ENCODE peak calls at places on chromosomes 12 and 14, in eight cellular contexts. One of them, this sample, is unnamed. For H3K36me3, the result is how much of the 10 kb centered on the place peaks cover.

GRCh38 chr14:99524804-99525698 is 43.8 kb downstream of the CCNK start:
- DNase-seq in psoas muscle: peak
- DNase-seq in heart right ventricle: no peak
- DNase-seq in stomach: peak
- DNase-seq in Panc1: no peak
- DNase-seq in naive thymus-derived CD4-positive, alpha-beta T cell: peak
- DNase-seq in CD8-positive, alpha-beta T cell: peak
- DNase-seq in uterus: no peak
- DNase-seq in this sample: no peak

GRCh38 chr12:21001778-21002177 is 129.2 kb upstream of the SLCO1B1 start:
- DNase-seq in psoas muscle: no peak
- DNase-seq in heart right ventricle: no peak
- DNase-seq in stomach: no peak
- DNase-seq in Panc1: no peak
- DNase-seq in naive thymus-derived CD4-positive, alpha-beta T cell: no peak
- DNase-seq in CD8-positive, alpha-beta T cell: no peak
- DNase-seq in uterus: no peak
- DNase-seq in this sample: no peak

GRCh38 chr12:15322164-15323054 is at the start of gene PTPRO:
- DNase-seq in psoas muscle: peak
- DNase-seq in heart right ventricle: no peak
- DNase-seq in stomach: no peak
- DNase-seq in Panc1: no peak
- DNase-seq in naive thymus-derived CD4-positive, alpha-beta T cell: no peak
- DNase-seq in CD8-positive, alpha-beta T cell: no peak
- DNase-seq in uterus: peak
- DNase-seq in this sample: no peak

GRCh38 chr12:109951751-109952150 is 44.4 kb downstream of the GIT2 start:
- DNase-seq in psoas muscle: peak
- DNase-seq in heart right ventricle: peak
- DNase-seq in stomach: no peak
- DNase-seq in Panc1: no peak
- DNase-seq in naive thymus-derived CD4-positive, alpha-beta T cell: no peak
- DNase-seq in CD8-positive, alpha-beta T cell: no peak
- DNase-seq in uterus: peak
- DNase-seq in this sample: no peak

GRCh38 chr12:106704081-106704480 is 70.4 kb upstream of the RIC8B start:
- DNase-seq in psoas muscle: no peak
- DNase-seq in heart right ventricle: no peak
- DNase-seq in stomach: no peak
- DNase-seq in Panc1: no peak
- DNase-seq in naive thymus-derived CD4-positive, alpha-beta T cell: no peak
- DNase-seq in CD8-positive, alpha-beta T cell: no peak
- DNase-seq in uterus: no peak
- DNase-seq in this sample: no peak

GRCh38 chr14:78982551-78982950 is 812.4 kb downstream of the NRXN3 start:
- DNase-seq in psoas muscle: no peak
- DNase-seq in heart right ventricle: no peak
- DNase-seq in stomach: no peak
- DNase-seq in Panc1: no peak
- DNase-seq in naive thymus-derived CD4-positive, alpha-beta T cell: no peak
- DNase-seq in CD8-positive, alpha-beta T cell: no peak
- DNase-seq in uterus: no peak
- DNase-seq in this sample: no peak

GRCh38 chr14:28303248-28303647 is 463.3 kb upstream of the FOXG1 start:
- DNase-seq in psoas muscle: no peak
- DNase-seq in heart right ventricle: no peak
- DNase-seq in stomach: no peak
- DNase-seq in Panc1: no peak
- DNase-seq in naive thymus-derived CD4-positive, alpha-beta T cell: no peak
- DNase-seq in CD8-positive, alpha-beta T cell: no peak
- DNase-seq in uterus: no peak
- DNase-seq in this sample: no peak

GRCh38 chr12:2374092-2374740 is 321.4 kb downstream of the CACNA1C start:
- DNase-seq in psoas muscle: no peak
- DNase-seq in heart right ventricle: no peak
- DNase-seq in stomach: no peak
- DNase-seq in Panc1: no peak
- DNase-seq in naive thymus-derived CD4-positive, alpha-beta T cell: no peak
- DNase-seq in CD8-positive, alpha-beta T cell: no peak
- DNase-seq in uterus: no peak
- DNase-seq in this sample: no peak

GRCh38 chr12:113261847-113262470 is 40.7 kb downstream of the TPCN1 start:
- DNase-seq in psoas muscle: peak
- DNase-seq in heart right ventricle: no peak
- DNase-seq in stomach: no peak
- DNase-seq in Panc1: no peak
- DNase-seq in naive thymus-derived CD4-positive, alpha-beta T cell: peak
- DNase-seq in CD8-positive, alpha-beta T cell: no peak
- DNase-seq in uterus: no peak
- DNase-seq in this sample: no peak

GRCh38 chr14:22887260-22887989 is 4.4 kb downstream of the REM2 start:
- DNase-seq in psoas muscle: no peak
- DNase-seq in heart right ventricle: no peak
- DNase-seq in stomach: peak
- DNase-seq in Panc1: peak
- DNase-seq in naive thymus-derived CD4-positive, alpha-beta T cell: peak
- DNase-seq in CD8-positive, alpha-beta T cell: no peak
- DNase-seq in uterus: peak
- DNase-seq in this sample: peak

GRCh38 chr12:101720118-101720517 is 19.1 kb downstream of the SYCP3 start:
- DNase-seq in psoas muscle: no peak
- DNase-seq in heart right ventricle: no peak
- DNase-seq in stomach: no peak
- DNase-seq in Panc1: no peak
- DNase-seq in naive thymus-derived CD4-positive, alpha-beta T cell: no peak
- DNase-seq in CD8-positive, alpha-beta T cell: no peak
- DNase-seq in uterus: no peak
- DNase-seq in this sample: no peak

GRCh38 chr14:51236314-51236713 is 3.7 kb upstream of the TMX1 start:
- DNase-seq in psoas muscle: no peak
- DNase-seq in heart right ventricle: no peak
- DNase-seq in stomach: no peak
- DNase-seq in Panc1: no peak
- DNase-seq in naive thymus-derived CD4-positive, alpha-beta T cell: no peak
- DNase-seq in CD8-positive, alpha-beta T cell: no peak
- DNase-seq in uterus: no peak
- DNase-seq in this sample: no peak

GRCh38 chr12:80299976-80300375 is 144.1 kb upstream of the PTPRQ start:
- DNase-seq in psoas muscle: no peak
- DNase-seq in heart right ventricle: no peak
- DNase-seq in stomach: no peak
- DNase-seq in Panc1: no peak
- DNase-seq in naive thymus-derived CD4-positive, alpha-beta T cell: no peak
- DNase-seq in CD8-positive, alpha-beta T cell: no peak
- DNase-seq in uterus: no peak
- DNase-seq in this sample: no peak

GRCh38 chr14:93832665-93833064 is 44.4 kb upstream of the PRIMA1 start:
- DNase-seq in psoas muscle: no peak
- DNase-seq in heart right ventricle: peak
- DNase-seq in stomach: peak
- DNase-seq in Panc1: no peak
- DNase-seq in naive thymus-derived CD4-positive, alpha-beta T cell: no peak
- DNase-seq in CD8-positive, alpha-beta T cell: no peak
- DNase-seq in uterus: peak
- DNase-seq in this sample: no peak

GRCh38 chr12:81329088-81329487 is 251.2 kb downstream of the ACSS3 start:
- DNase-seq in psoas muscle: no peak
- DNase-seq in heart right ventricle: no peak
- DNase-seq in stomach: no peak
- DNase-seq in Panc1: no peak
- DNase-seq in naive thymus-derived CD4-positive, alpha-beta T cell: no peak
- DNase-seq in CD8-positive, alpha-beta T cell: no peak
- DNase-seq in uterus: no peak
- DNase-seq in this sample: no peak

GRCh38 chr12:65731771-65732170 is 92.5 kb upstream of the HMGA2 start:
- DNase-seq in psoas muscle: no peak
- DNase-seq in heart right ventricle: no peak
- DNase-seq in stomach: no peak
- DNase-seq in Panc1: no peak
- DNase-seq in naive thymus-derived CD4-positive, alpha-beta T cell: no peak
- DNase-seq in CD8-positive, alpha-beta T cell: no peak
- DNase-seq in uterus: no peak
- DNase-seq in this sample: no peak

GRCh38 chr14:51442513-51443175 is 202.6 kb downstream of the TMX1 start:
- DNase-seq in psoas muscle: no peak
- DNase-seq in heart right ventricle: no peak
- DNase-seq in stomach: no peak
- DNase-seq in Panc1: peak
- DNase-seq in naive thymus-derived CD4-positive, alpha-beta T cell: no peak
- DNase-seq in CD8-positive, alpha-beta T cell: no peak
- DNase-seq in uterus: peak
- DNase-seq in this sample: no peak

GRCh38 chr12:79296871-79297270 is 393.9 kb downstream of the PAWR start:
- DNase-seq in psoas muscle: no peak
- DNase-seq in heart right ventricle: no peak
- DNase-seq in stomach: no peak
- DNase-seq in Panc1: no peak
- DNase-seq in naive thymus-derived CD4-positive, alpha-beta T cell: no peak
- DNase-seq in CD8-positive, alpha-beta T cell: no peak
- DNase-seq in uterus: no peak
- DNase-seq in this sample: no peak

GRCh38 chr12:39451977-39452376 is 9.1 kb upstream of the KIF21A start:
- DNase-seq in psoas muscle: no peak
- DNase-seq in heart right ventricle: no peak
- DNase-seq in stomach: no peak
- DNase-seq in Panc1: no peak
- DNase-seq in naive thymus-derived CD4-positive, alpha-beta T cell: no peak
- DNase-seq in CD8-positive, alpha-beta T cell: no peak
- DNase-seq in uterus: no peak
- DNase-seq in this sample: no peak

GRCh38 chr12:32755051-32755653 is 545 bp downstream of the YARS2 start:
- DNase-seq in psoas muscle: peak
- DNase-seq in heart right ventricle: peak
- DNase-seq in stomach: peak
- DNase-seq in Panc1: peak
- DNase-seq in naive thymus-derived CD4-positive, alpha-beta T cell: peak
- DNase-seq in CD8-positive, alpha-beta T cell: peak
- DNase-seq in uterus: peak
- DNase-seq in this sample: peak

GRCh38 chr12:105741786-105742566 is 396.8 kb downstream of the NUAK1 start:
- DNase-seq in psoas muscle: no peak
- DNase-seq in heart right ventricle: peak
- DNase-seq in stomach: no peak
- DNase-seq in Panc1: no peak
- DNase-seq in naive thymus-derived CD4-positive, alpha-beta T cell: no peak
- DNase-seq in CD8-positive, alpha-beta T cell: no peak
- DNase-seq in uterus: no peak
- DNase-seq in this sample: no peak

DNA sequence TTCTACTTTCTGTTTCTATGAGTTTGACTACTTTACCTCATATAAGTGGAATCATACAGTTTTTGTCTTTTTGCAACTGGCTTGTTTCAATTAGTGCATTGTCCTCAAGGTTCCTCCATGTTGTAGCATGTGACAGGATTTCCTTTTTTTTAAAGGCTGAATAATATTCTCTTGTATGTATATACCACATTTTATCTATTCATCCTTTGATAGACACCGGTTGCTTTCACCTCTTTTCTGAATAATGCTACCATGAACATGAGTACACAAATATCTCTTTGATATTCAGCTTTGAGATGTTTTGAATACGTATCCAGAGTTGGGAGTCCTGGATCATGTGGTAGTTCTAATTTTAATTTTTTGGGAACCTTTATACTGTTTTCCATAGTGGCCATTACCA is 65.4 kb downstream of the SPATS2 start:
- DNase-seq in psoas muscle: no peak
- DNase-seq in heart right ventricle: no peak
- DNase-seq in stomach: no peak
- DNase-seq in Panc1: no peak
- DNase-seq in naive thymus-derived CD4-positive, alpha-beta T cell: no peak
- DNase-seq in CD8-positive, alpha-beta T cell: no peak
- DNase-seq in uterus: no peak
- DNase-seq in this sample: no peak
- H3K36me3 ChIP-seq in psoas muscle: under half
- H3K36me3 ChIP-seq in heart right ventricle: under half
- H3K36me3 ChIP-seq in stomach: under half
- H3K36me3 ChIP-seq in Panc1: under half
- H3K36me3 ChIP-seq in naive thymus-derived CD4-positive, alpha-beta T cell: under half
- H3K36me3 ChIP-seq in CD8-positive, alpha-beta T cell: under half
- H3K36me3 ChIP-seq in uterus: under half
- H3K36me3 ChIP-seq in this sample: under half

GRCh38 chr12:112087055-112087850 is 21.3 kb downstream of the NAA25 start:
- DNase-seq in psoas muscle: no peak
- DNase-seq in heart right ventricle: no peak
- DNase-seq in stomach: no peak
- DNase-seq in Panc1: no peak
- DNase-seq in naive thymus-derived CD4-positive, alpha-beta T cell: no peak
- DNase-seq in CD8-positive, alpha-beta T cell: no peak
- DNase-seq in uterus: no peak
- DNase-seq in this sample: no peak
- H3K36me3 ChIP-seq in psoas muscle: under half
- H3K36me3 ChIP-seq in heart right ventricle: half or more
- H3K36me3 ChIP-seq in stomach: half or more
- H3K36me3 ChIP-seq in Panc1: under half
- H3K36me3 ChIP-seq in naive thymus-derived CD4-positive, alpha-beta T cell: under half
- H3K36me3 ChIP-seq in CD8-positive, alpha-beta T cell: under half
- H3K36me3 ChIP-seq in uterus: under half
- H3K36me3 ChIP-seq in this sample: half or more

GRCh38 chr12:131919366-131920156 is 9.5 kb upstream of the PUS1 start:
- DNase-seq in psoas muscle: peak
- DNase-seq in heart right ventricle: no peak
- DNase-seq in stomach: no peak
- DNase-seq in Panc1: no peak
- DNase-seq in naive thymus-derived CD4-positive, alpha-beta T cell: no peak
- DNase-seq in CD8-positive, alpha-beta T cell: no peak
- DNase-seq in uterus: no peak
- DNase-seq in this sample: no peak

GRCh38 chr12:131920157-131920508 is 8.9 kb upstream of the PUS1 start:
- DNase-seq in psoas muscle: no peak
- DNase-seq in heart right ventricle: no peak
- DNase-seq in stomach: no peak
- DNase-seq in Panc1: no peak
- DNase-seq in naive thymus-derived CD4-positive, alpha-beta T cell: no peak
- DNase-seq in CD8-positive, alpha-beta T cell: no peak
- DNase-seq in uterus: no peak
- DNase-seq in this sample: no peak

GRCh38 chr12:131922772-131923171 is 6.3 kb upstream of the PUS1 start:
- DNase-seq in psoas muscle: no peak
- DNase-seq in heart right ventricle: no peak
- DNase-seq in stomach: no peak
- DNase-seq in Panc1: no peak
- DNase-seq in naive thymus-derived CD4-positive, alpha-beta T cell: no peak
- DNase-seq in CD8-positive, alpha-beta T cell: no peak
- DNase-seq in uterus: no peak
- DNase-seq in this sample: no peak

GRCh38 chr12:131921866-131922769 is 7.0 kb upstream of the PUS1 start:
- DNase-seq in psoas muscle: no peak
- DNase-seq in heart right ventricle: peak
- DNase-seq in stomach: no peak
- DNase-seq in Panc1: no peak
- DNase-seq in naive thymus-derived CD4-positive, alpha-beta T cell: no peak
- DNase-seq in CD8-positive, alpha-beta T cell: no peak
- DNase-seq in uterus: no peak
- DNase-seq in this sample: no peak

GRCh38 chr12:131920902-131921840 is 7.9 kb upstream of the PUS1 start:
- DNase-seq in psoas muscle: peak
- DNase-seq in heart right ventricle: no peak
- DNase-seq in stomach: no peak
- DNase-seq in Panc1: no peak
- DNase-seq in naive thymus-derived CD4-positive, alpha-beta T cell: no peak
- DNase-seq in CD8-positive, alpha-beta T cell: no peak
- DNase-seq in uterus: no peak
- DNase-seq in this sample: no peak
- H3K36me3 ChIP-seq in psoas muscle: under half
- H3K36me3 ChIP-seq in heart right ventricle: half or more
- H3K36me3 ChIP-seq in stomach: half or more
- H3K36me3 ChIP-seq in Panc1: under half
- H3K36me3 ChIP-seq in naive thymus-derived CD4-positive, alpha-beta T cell: half or more
- H3K36me3 ChIP-seq in CD8-positive, alpha-beta T cell: under half
- H3K36me3 ChIP-seq in uterus: under half
- H3K36me3 ChIP-seq in this sample: under half

GRCh38 chr14:20365928-20366327 is 22.5 kb downstream of the PARP2 start:
- DNase-seq in psoas muscle: no peak
- DNase-seq in heart right ventricle: no peak
- DNase-seq in stomach: no peak
- DNase-seq in Panc1: no peak
- DNase-seq in naive thymus-derived CD4-positive, alpha-beta T cell: no peak
- DNase-seq in CD8-positive, alpha-beta T cell: no peak
- DNase-seq in uterus: no peak
- DNase-seq in this sample: no peak
- H3K36me3 ChIP-seq in psoas muscle: under half
- H3K36me3 ChIP-seq in heart right ventricle: half or more
- H3K36me3 ChIP-seq in stomach: half or more
- H3K36me3 ChIP-seq in Panc1: under half
- H3K36me3 ChIP-seq in naive thymus-derived CD4-positive, alpha-beta T cell: under half
- H3K36me3 ChIP-seq in CD8-positive, alpha-beta T cell: under half
- H3K36me3 ChIP-seq in uterus: under half
- H3K36me3 ChIP-seq in this sample: half or more